ENCODE peak calls at places on chromosomes 6 and 20, in four cellular contexts. D, J, P and Z are unnamed samples.

GRCh38 chr20:19886666-19887288 is 128.7 kb downstream of the RIN2 start:
- DNase-seq in D (no peak), P (no peak), J (no peak), Z (no peak)

GRCh38 chr6:136616527-136616926 is 66.3 kb upstream of the MAP7 start:
- DNase-seq in P (no peak), J (no peak), D (no peak), Z (no peak)

GRCh38 chr6:33213166-33213988 is 5.1 kb downstream of the RING1 start:
- DNase-seq in D (no peak), J (no peak), P (peak; percentile 23), Z (no peak)

GRCh38 chr6:53979468-53980067 is 131.7 kb upstream of the MLIP start:
- DNase-seq in D (no peak), J (no peak), P (no peak), Z (no peak)

GRCh38 chr6:79946242-79946641 is 1.1 kb downstream of the ELOVL4 start:
- DNase-seq in D (no peak), P (no peak), J (no peak), Z (no peak)

GRCh38 chr20:24820345-24820744 is 128.7 kb upstream of the CST7 start:
- DNase-seq in J (no peak), D (no peak), P (no peak), Z (no peak)

GRCh38 chr6:141370438-141370837 is 762.3 kb upstream of the GJE1 start:
- DNase-seq in D (no peak), J (no peak), P (no peak), Z (no peak)

GRCh38 chr6:8589941-8590676 is 154.8 kb upstream of the SLC35B3 start:
- DNase-seq in D (no peak), P (no peak), J (no peak), Z (no peak)

GRCh38 chr20:62741701-62742491 is 33.3 kb downstream of the NTSR1 start:
- DNase-seq in D (no peak), J (peak; percentile 41), P (no peak), Z (no peak)

GRCh38 chr6:163180874-163181541 is 233.5 kb upstream of the QKI start:
- DNase-seq in D (peak; percentile 70), J (peak; percentile 82), P (peak; percentile 32), Z (peak; percentile 88)

GRCh38 chr20:19257865-19258264 is 45.4 kb downstream of the SLC24A3 start:
- DNase-seq in J (no peak), D (no peak), P (no peak), Z (no peak)

GRCh38 chr6:14711056-14711703 is 534.7 kb upstream of the JARID2 start:
- DNase-seq in J (no peak), D (no peak), P (no peak), Z (no peak)

GRCh38 chr6:44738652-44739141 is 351.2 kb downstream of the CDC5L start:
- DNase-seq in D (no peak), J (no peak), P (no peak), Z (no peak)

GRCh38 chr6:30358340-30358679 is 13.4 kb downstream of the RPP21 start:
- DNase-seq in J (no peak), P (no peak), D (no peak), Z (no peak)

GRCh38 chr6:151254451-151255081 is 14.8 kb downstream of the AKAP12 start:
- DNase-seq in J (no peak), P (no peak), D (no peak), Z (no peak)

GRCh38 chr6:166626177-166627038 is 643 bp downstream of the RPS6KA2 start:
- DNase-seq in D (peak; percentile 68), P (no peak), J (peak; percentile 59), Z (peak; percentile 63)

GRCh38 chr6:118584906-118585305 is 36.8 kb downstream of the PLN start:
- DNase-seq in D (no peak), P (no peak), J (no peak), Z (no peak)

GRCh38 chr6:34459899-34460593 is 5.8 kb upstream of the PACSIN1 start:
- DNase-seq in D (peak; percentile 62), J (no peak), P (no peak), Z (no peak)

GRCh38 chr6:81450180-81450579 is 302.3 kb downstream of the TENT5A start:
- DNase-seq in D (no peak), J (no peak), P (no peak), Z (no peak)

DNA sequence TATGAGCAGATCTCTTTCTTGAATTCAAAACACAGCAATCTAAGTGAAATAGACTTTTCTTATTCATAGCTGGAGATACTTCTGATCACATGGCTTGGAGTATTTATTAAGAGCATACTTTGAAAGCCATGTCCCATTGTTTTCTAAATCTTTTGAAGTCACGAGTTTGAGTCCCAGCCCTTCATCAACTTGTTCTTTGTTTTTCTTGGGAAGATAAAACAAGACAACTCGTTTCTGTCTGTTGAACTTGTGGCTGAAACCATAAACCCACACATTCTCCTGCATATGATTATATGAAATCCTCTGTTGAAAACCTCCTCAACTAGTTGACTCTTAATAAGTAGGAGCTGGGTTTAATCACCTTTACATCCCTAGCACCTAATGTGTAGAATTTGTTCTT is 3.3 kb downstream of the RNF144B start:
- DNase-seq in J (no peak), D (no peak), P (no peak), Z (no peak)
- H3K4me1 ChIP-seq in J (no peaks in the 10 kb centered on the region), D (peaks cover 49% of the 10 kb centered on the region), P (no peaks in the 10 kb centered on the region), Z (no peaks in the 10 kb centered on the region)

GRCh38 chr6:114181629-114182028 is 161.2 kb downstream of the HS3ST5 start:
- DNase-seq in D (no peak), P (no peak), J (no peak), Z (no peak)
- H3K4me1 ChIP-seq in D (no peaks in the 10 kb centered on the region), P (no peaks in the 10 kb centered on the region), J (no peaks in the 10 kb centered on the region), Z (no peaks in the 10 kb centered on the region)

GRCh38 chr6:36136551-36136950 is 6.2 kb downstream of the MAPK13 start:
- DNase-seq in J (no peak), P (no peak), D (no peak), Z (no peak)
- H3K4me1 ChIP-seq in J (no peaks in the 10 kb centered on the region), P (no peaks in the 10 kb centered on the region), D (peaks cover 20% of the 10 kb centered on the region), Z (no peaks in the 10 kb centered on the region)

DNA sequence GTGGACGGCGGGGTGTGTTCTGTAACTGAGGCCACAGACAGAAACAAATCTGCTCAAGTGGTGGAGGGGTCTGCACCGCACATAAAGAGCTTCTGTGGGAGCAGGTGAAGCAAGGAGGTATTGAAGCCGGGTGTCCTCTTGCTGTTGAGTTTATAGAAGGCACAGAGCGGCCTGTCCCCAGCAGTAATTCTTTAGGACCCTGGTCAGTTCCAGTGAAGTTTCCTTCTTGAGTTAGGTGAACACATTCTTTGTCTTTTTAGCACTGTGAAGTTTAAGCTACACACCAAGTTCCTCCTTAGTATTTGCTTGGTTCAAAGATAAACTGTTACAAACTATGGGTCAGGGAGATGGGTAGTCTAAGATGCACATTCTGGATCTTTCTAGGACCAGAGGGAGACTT is 6.1 kb downstream of the PRDM1 start:
- DNase-seq in P (no peak), D (no peak), J (no peak), Z (no peak)
- H3K4me1 ChIP-seq in P (no peaks in the 10 kb centered on the region), D (peaks cover 3% of the 10 kb centered on the region), J (no peaks in the 10 kb centered on the region), Z (peaks cover 5% of the 10 kb centered on the region)

DNA sequence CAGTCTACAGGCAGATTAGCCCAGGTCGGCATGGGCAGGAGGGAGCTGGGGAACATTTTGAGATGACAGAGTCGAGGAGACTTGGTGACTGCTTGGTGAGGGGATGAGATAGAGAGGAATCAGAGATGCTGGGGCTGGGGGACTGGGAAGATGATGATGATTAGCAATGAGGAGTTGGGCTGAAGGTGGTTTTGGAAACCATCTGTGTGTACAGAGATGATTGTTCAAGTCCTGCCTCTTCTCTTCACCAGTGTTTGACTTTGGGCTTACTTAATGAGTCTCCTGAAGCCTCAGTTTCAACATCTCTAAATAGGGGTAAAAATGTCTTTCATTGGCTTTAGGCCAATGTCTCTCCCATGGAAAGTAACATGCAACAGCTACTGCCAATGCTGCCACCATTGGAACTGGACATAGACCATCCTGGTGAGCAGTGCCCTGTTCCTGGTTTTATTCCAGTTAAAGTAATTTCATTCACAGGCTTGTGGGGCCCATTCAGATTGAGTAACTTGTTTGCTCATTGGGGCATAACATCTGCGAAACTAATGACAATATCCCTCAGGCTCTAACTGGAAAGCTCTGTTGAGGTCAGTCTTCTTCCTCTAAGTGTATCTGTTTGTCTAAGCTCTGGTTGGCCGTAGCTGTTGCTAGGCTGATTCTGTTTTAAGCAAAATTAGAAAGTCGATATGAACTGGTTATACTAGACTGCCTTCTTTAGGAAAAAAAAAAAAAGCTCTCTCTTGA is 99.1 kb downstream of the ARMC2 start:
- DNase-seq in D (peak; percentile 31), J (no peak), P (no peak), Z (no peak)
- H3K4me1 ChIP-seq in D (peaks cover 41% of the 10 kb centered on the region), J (peaks cover 11% of the 10 kb centered on the region), P (peaks cover 18% of the 10 kb centered on the region), Z (peaks cover 74% of the 10 kb centered on the region)

DNA sequence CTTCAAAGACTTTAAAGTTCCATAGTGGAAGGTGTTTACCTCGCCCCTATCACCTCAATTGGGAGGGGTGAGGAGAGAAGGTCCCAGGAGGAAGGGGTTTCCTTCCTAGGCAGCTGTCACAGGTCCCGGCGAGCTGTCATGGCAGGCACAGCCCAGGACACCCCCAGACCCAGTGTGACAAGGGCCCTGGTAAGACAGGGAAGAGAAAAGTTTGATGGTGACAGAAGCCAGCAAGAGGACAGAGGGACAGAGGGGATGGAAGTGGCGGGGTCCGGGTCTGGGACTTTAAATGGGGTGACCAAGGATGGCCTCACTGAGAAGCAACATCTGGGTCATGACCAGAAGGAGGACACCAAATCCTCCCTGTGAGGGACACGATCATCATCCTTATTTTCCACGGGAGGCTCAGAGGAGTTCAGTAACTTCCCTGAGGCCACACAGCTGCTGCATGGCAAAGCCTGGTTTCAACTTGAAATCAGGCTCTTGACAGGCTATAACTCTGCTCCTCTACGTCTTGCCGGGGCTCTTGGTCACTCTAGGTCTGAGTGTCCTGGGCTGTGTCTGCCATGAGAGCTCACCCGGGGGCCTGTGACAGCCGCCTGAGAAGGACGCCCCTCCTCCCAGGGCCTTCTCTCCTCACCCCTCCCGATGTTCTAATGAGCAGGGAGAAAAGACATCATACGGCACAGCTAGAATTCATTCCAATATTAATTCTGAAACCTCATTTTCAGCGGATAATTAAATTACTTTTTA is 222.3 kb downstream of the PREX1 start:
- DNase-seq in P (no peak), D (no peak), J (no peak), Z (no peak)
- H3K4me1 ChIP-seq in P (no peaks in the 10 kb centered on the region), D (no peaks in the 10 kb centered on the region), J (no peaks in the 10 kb centered on the region), Z (no peaks in the 10 kb centered on the region)

DNA sequence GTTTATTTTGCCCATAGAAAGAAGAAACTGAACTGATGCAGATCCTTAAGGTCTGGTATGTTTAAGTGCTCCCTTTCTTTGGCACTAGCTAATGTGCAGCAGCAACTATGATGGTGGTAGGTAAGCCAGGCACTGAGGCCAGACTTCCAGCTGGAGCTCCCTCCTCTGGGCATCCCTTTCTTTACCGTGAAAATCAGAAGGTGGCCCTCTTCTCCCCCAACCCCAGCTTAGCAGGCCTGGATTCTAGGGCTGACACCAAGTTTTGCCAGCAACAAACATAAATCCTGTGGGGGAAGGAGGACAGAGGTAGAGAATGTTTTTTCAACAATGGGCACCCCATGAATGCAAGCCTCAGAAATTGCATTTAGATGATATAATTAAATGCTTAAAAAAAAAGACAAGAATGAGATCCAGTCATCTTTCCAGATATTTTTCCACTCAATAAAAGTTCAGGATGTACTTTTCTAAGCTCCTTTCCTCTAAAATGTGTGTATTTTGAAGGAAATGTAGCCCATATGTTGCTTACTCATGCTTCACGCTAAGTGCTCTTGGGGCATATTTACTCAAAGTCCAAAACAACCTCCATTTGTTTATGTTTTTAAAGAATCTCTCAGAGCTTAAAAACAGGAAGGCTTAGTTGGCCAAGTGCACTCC is 123.9 kb upstream of the NXT1 start:
- DNase-seq in P (no peak), D (no peak), J (no peak), Z (no peak)
- H3K4me1 ChIP-seq in P (no peaks in the 10 kb centered on the region), D (no peaks in the 10 kb centered on the region), J (no peaks in the 10 kb centered on the region), Z (no peaks in the 10 kb centered on the region)

GRCh38 chr6:129110687-129111343 is 227.9 kb downstream of the LAMA2 start:
- DNase-seq in P (no peak), J (no peak), D (no peak), Z (no peak)
- H3K4me1 ChIP-seq in P (no peaks in the 10 kb centered on the region), J (peaks cover 2% of the 10 kb centered on the region), D (no peaks in the 10 kb centered on the region), Z (no peaks in the 10 kb centered on the region)